ENCODE peak calls at places on chromosomes 16 and 17, in five cellular contexts. O is neural crest cell, Z is ovary, P is endodermal cell, N is left lung. X is an unnamed sample.

GRCh38 chr17:73772107-73772705 is 128.0 kb upstream of the SDK2 start:
- DNase-seq in Z (no peak), O (no peak), P (no peak), N (no peak), X (no peak)

GRCh38 chr17:83183951-83184506 is 104.6 kb downstream of the METRNL start:
- DNase-seq in Z (no peak), O (no peak), P (no peak), N (peak; percentile 29), X (no peak)

GRCh38 chr16:49022351-49022963 is 259.2 kb downstream of the CBLN1 start:
- DNase-seq in N (no peak), P (no peak), O (no peak), Z (no peak), X (no peak)

GRCh38 chr17:8799001-8799850 is at the start of gene MFSD6L:
- DNase-seq in N (no peak), O (no peak), P (peak; percentile 92), Z (no peak), X (no peak)

GRCh38 chr17:27733771-27734170 is 66.6 kb downstream of the NOS2 start:
- DNase-seq in N (no peak), O (no peak), P (no peak), Z (no peak), X (no peak)

GRCh38 chr16:31519746-31520145 is 8.0 kb upstream of the AHSP start:
- DNase-seq in O (no peak), P (no peak), N (no peak), Z (no peak), X (no peak)

GRCh38 chr17:35117984-35118383 is 1.7 kb downstream of the RAD51D start:
- DNase-seq in O (no peak), N (no peak), Z (no peak), P (no peak), X (no peak)

GRCh38 chr17:40130352-40131042 is 8.7 kb downstream of the MSL1 start:
- DNase-seq in P (no peak), N (peak; percentile 60), O (no peak), Z (no peak), X (no peak)

GRCh38 chr16:84184775-84185174 is 2.1 kb downstream of the TAF1C start:
- DNase-seq in Z (peak; percentile 56), P (no peak), O (no peak), N (no peak), X (no peak)

GRCh38 chr16:89687092-89687940 is 827 bp downstream of the CDK10 start:
- DNase-seq in N (no peak), P (peak; percentile 80), Z (no peak), O (no peak), X (no peak)

GRCh38 chr17:1733759-1734158 is 8.9 kb upstream of the SERPINF2 start:
- DNase-seq in P (no peak), Z (peak; percentile 48), O (no peak), N (no peak), X (no peak)

GRCh38 chr16:78742501-78743283 is 643.2 kb downstream of the WWOX start:
- DNase-seq in N (peak; percentile 48), P (no peak), O (no peak), Z (peak; percentile 31), X (no peak)

GRCh38 chr17:74972107-74972972 is at the start of gene HID1:
- DNase-seq in N (peak; percentile 57), O (peak; percentile 59), P (peak; percentile 98), Z (peak; percentile 71), X (no peak)

GRCh38 chr17:37405955-37406634 is 541 bp downstream of the ACACA start:
- DNase-seq in P (no peak), N (no peak), Z (no peak), O (no peak), X (no peak)

GRCh38 chr17:34391241-34391640 is 28.2 kb upstream of the CCL1 start:
- DNase-seq in O (no peak), N (no peak), Z (no peak), P (no peak), X (no peak)

GRCh38 chr17:313231-313630 is 39.4 kb downstream of the RPH3AL start:
- DNase-seq in N (no peak), P (no peak), Z (no peak), O (no peak), X (no peak)

GRCh38 chr16:13109171-13109570 is 207.8 kb downstream of the SHISA9 start:
- DNase-seq in O (no peak), Z (no peak), P (no peak), N (no peak), X (no peak)

GRCh38 chr16:50626868-50627267 is 54.2 kb downstream of the SNX20 start:
- DNase-seq in N (no peak), O (no peak), Z (no peak), P (no peak), X (no peak)

GRCh38 chr16:19168173-19169080 is at the start of gene SYT17:
- DNase-seq in Z (no peak), O (peak; percentile 34), N (peak; percentile 39), P (no peak), X (no peak)

GRCh38 chr17:72900542-72900941 is 191.9 kb downstream of the SLC39A11 start:
- DNase-seq in N (no peak), O (no peak), P (no peak), Z (no peak), X (no peak)

GRCh38 chr16:50573279-50573678 is 25.1 kb downstream of the NKD1 start:
- DNase-seq in O (no peak), Z (no peak), P (no peak), N (no peak), X (no peak)

GRCh38 chr17:69084911-69085310 is 24.2 kb upstream of the ABCA9 start:
- DNase-seq in N (no peak), P (peak; percentile 93), O (no peak), Z (no peak), X (no peak)

GRCh38 chr17:47714773-47715396 is 18.2 kb upstream of the TBX21 start:
- DNase-seq in Z (no peak), O (no peak), P (no peak), N (no peak), X (no peak)

GRCh38 chr16:24189941-24190340 is 66.2 kb upstream of the CACNG3 start:
- DNase-seq in O (no peak), N (no peak), Z (no peak), P (no peak), X (no peak)

GRCh38 chr17:82371333-82372062 is at the start of gene UTS2R:
- DNase-seq in O (no peak), Z (no peak), P (peak; percentile 83), N (no peak), X (no peak)

GRCh38 chr17:66272699-66273390 is 29.6 kb upstream of the PRKCA start:
- DNase-seq in P (no peak), Z (no peak), N (no peak), O (no peak), X (no peak)

GRCh38 chr17:15263206-15263579 is 1.9 kb downstream of the PMP22 start:
- DNase-seq in P (no peak), Z (peak; percentile 88), O (no peak), N (peak; percentile 78), X (peak; percentile 47)

GRCh38 chr17:28811594-28812135 is 30.9 kb downstream of the FAM222B start:
- DNase-seq in P (peak; percentile 71), Z (no peak), N (no peak), O (no peak), X (no peak)

GRCh38 chr16:732936-733335 is 6.0 kb downstream of the HAGHL start:
- DNase-seq in Z (no peak), P (peak; percentile 68), N (no peak), O (no peak), X (no peak)

GRCh38 chr16:49492896-49493620 is 119.5 kb downstream of the C16orf78 start:
- DNase-seq in P (no peak), Z (no peak), N (peak; percentile 25), O (no peak), X (no peak)

GRCh38 chr17:82804442-82805191 is 35.2 kb downstream of the ZNF750 start:
- DNase-seq in P (no peak), O (no peak), Z (peak; percentile 93), N (peak; percentile 49), X (no peak)

GRCh38 chr16:67200491-67200890 is 1.6 kb downstream of the ELMO3 start:
- DNase-seq in N (no peak), O (no peak), P (no peak), Z (no peak), X (no peak)

GRCh38 chr16:11481987-11482386 is 104.7 kb downstream of the LITAF start:
- DNase-seq in Z (no peak), O (no peak), P (no peak), N (no peak), X (no peak)

GRCh38 chr16:55494994-55495421 is 13.9 kb upstream of the LPCAT2 start:
- DNase-seq in Z (no peak), N (no peak), P (peak; percentile 42), O (no peak), X (no peak)
- TF ChIP-seq CTCF in Z (no peak), N (no peak), P (peak; percentile 20), O (no peak), X (no peak)

DNA sequence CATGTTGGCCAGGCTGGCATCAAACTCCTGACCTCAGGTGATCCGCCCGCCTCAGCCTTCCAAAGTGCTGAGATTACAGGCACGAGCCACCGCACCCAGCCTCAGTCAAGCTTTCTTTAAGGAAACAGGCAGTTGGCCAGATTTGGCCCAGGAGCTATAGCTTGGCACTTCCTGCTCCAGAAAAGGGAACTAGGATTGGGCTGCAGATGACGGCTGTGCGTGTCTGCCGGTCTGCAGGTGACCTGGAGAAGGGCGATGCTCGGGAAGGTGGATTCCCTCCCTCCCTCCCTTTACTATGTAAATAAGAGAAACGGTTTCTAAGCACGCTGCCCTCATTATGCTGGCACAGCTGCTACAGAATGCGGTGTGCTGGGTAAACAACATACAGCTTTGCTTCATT is 215.9 kb downstream of the RPTOR start:
- DNase-seq in N (peak; percentile 42), O (no peak), Z (no peak), P (peak; percentile 47), X (no peak)
- TF ChIP-seq CTCF in N (no peak), O (no peak), Z (no peak), P (no peak), X (no peak)

DNA sequence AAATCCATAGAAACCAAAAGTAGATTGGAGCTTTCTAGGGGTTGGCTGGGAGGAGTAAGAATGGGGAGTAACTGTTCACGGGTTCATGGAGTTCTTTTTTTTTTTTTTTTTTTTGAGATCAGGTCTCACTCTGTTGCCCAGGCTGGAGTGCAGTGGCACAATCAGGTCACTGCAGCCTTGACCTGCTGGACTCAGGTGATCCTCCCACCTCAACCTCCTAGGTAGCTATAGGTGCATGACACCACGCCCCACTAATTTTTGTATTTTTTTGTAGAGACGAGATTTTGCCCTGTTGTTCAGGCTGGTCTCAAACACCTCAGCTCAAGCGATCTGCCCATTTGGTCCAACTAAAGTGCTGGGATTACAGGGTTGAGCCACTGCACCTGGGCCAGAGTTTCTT is 1.5 kb downstream of the NMRAL1 start:
- DNase-seq in N (no peak), P (no peak), O (no peak), Z (no peak), X (no peak)
- TF ChIP-seq CTCF in N (no peak), P (no peak), O (no peak), Z (no peak), X (no peak)

GRCh38 chr17:17905036-17905320 is 67.2 kb downstream of the TOM1L2 start:
- DNase-seq in N (no peak), P (peak; percentile 32), Z (no peak), O (no peak), X (no peak)

GRCh38 chr17:17902877-17903276 is 66.1 kb upstream of the SREBF1 start:
- DNase-seq in P (peak; percentile 30), O (no peak), N (no peak), Z (no peak), X (no peak)

GRCh38 chr17:17904171-17905035 is 67.6 kb upstream of the SREBF1 start:
- DNase-seq in N (no peak), P (peak; percentile 37), O (no peak), Z (no peak), X (no peak)

GRCh38 chr17:17900615-17901520 is 64.1 kb upstream of the SREBF1 start:
- DNase-seq in Z (peak; percentile 85), O (no peak), N (peak; percentile 85), P (peak; percentile 52), X (no peak)

GRCh38 chr17:17902357-17902756 is 65.6 kb upstream of the SREBF1 start:
- DNase-seq in Z (no peak), N (no peak), P (peak; percentile 57), O (no peak), X (no peak)
- TF ChIP-seq CTCF in Z (no peak), N (no peak), P (peak; percentile 43), O (no peak), X (no peak)

X was measured in omental fat pad.